ENCODE peak calls at places on chromosomes 6 and 20, in five cellular contexts. I, W, U, J and L are unnamed samples.

GRCh38 chr6:49269190-49269589 is 193.9 kb downstream of the MMUT start:
- DNase-seq in U (peak), W (no peak), I (no peak), J (no peak), L (no peak)

GRCh38 chr6:122789078-122789861 is at the start of gene SMPDL3A:
- DNase-seq in J (peak), U (peak), W (peak), I (peak), L (peak)

GRCh38 chr6:132063738-132064137 is 112.6 kb upstream of the CCN2 start:
- DNase-seq in J (no peak), W (no peak), U (peak), I (peak), L (no peak)

GRCh38 chr6:54990001-54990400 is 143.4 kb downstream of the FAM83B start:
- DNase-seq in I (no peak), W (no peak), U (peak), J (no peak), L (no peak)

GRCh38 chr20:51195419-51195901 is 172.6 kb upstream of the KCNG1 start:
- DNase-seq in I (peak), J (no peak), W (no peak), U (peak), L (no peak)

GRCh38 chr6:121223212-121223611 is 111.1 kb downstream of the TBC1D32 start:
- DNase-seq in W (no peak), U (peak), I (no peak), J (no peak), L (no peak)

GRCh38 chr20:64160536-64161495 is 3.4 kb upstream of the MYT1 start:
- DNase-seq in J (no peak), W (no peak), I (no peak), U (no peak), L (no peak)

GRCh38 chr6:47169785-47170685 is 127.9 kb upstream of the ADGRF1 start:
- DNase-seq in W (no peak), J (no peak), U (peak), I (peak), L (no peak)

GRCh38 chr6:28478518-28478917 is 35.2 kb upstream of the ZSCAN23 start:
- DNase-seq in J (no peak), W (no peak), I (no peak), U (no peak), L (no peak)

GRCh38 chr6:166952567-166953464 is 3.5 kb downstream of the RNASET2 start:
- DNase-seq in W (no peak), J (no peak), I (no peak), U (no peak), L (no peak)

GRCh38 chr20:24470782-24471582 is 1.6 kb downstream of the SYNDIG1 start:
- DNase-seq in J (no peak), I (no peak), W (no peak), U (no peak), L (no peak)

GRCh38 chr6:129321303-129321702 is 388.7 kb downstream of the ARHGAP18 start:
- DNase-seq in J (no peak), W (no peak), U (peak), I (no peak), L (no peak)

GRCh38 chr20:8260837-8261241 is 128.8 kb downstream of the PLCB1 start:
- DNase-seq in J (no peak), W (no peak), I (no peak), U (no peak), L (no peak)

GRCh38 chr20:54107600-54108393 is 37.4 kb upstream of the BCAS1 start:
- DNase-seq in U (peak), J (no peak), I (peak), W (no peak), L (no peak)

GRCh38 chr6:130993292-130993765 is 69.7 kb downstream of the EPB41L2 start:
- DNase-seq in I (no peak), W (no peak), U (peak), J (no peak), L (no peak)

GRCh38 chr20:24909086-24909780 is 39.8 kb upstream of the CST7 start:
- DNase-seq in W (no peak), U (no peak), I (no peak), J (no peak), L (no peak)

GRCh38 chr6:41584668-41585205 is 38.6 kb downstream of the FOXP4 start:
- DNase-seq in U (peak), J (no peak), W (no peak), I (no peak), L (no peak)